ENCODE peak calls at places on chromosomes 1 and 21, in ten cellular contexts. U is CD8-positive, alpha-beta T cell; C is brain microvascular endothelial cell; Z is GM12865; V is Peyer's patch; P is cardiac fibroblast; F is heart right ventricle; B is hepatocyte; Y is heart left ventricle; E is ascending aorta. M is an unnamed sample.

GRCh38 chr1:40232444-40232843 is 15.3 kb upstream of the TMCO2 start:
- DNase-seq in B (no peak), V (peak; percentile 56), Y (no peak), P (no peak), Z (peak; percentile 98), E (no peak), U (peak; percentile 25), C (no peak), F (no peak), M (no peak)

GRCh38 chr1:12173631-12174121 is 6.9 kb downstream of the TNFRSF1B start:
- DNase-seq in V (peak; percentile 93), E (peak; percentile 80), Y (peak; percentile 67), P (no peak), F (no peak), U (peak; percentile 79), C (no peak), B (no peak), Z (peak; percentile 43), M (no peak)

GRCh38 chr21:42981862-42982261 is 7.5 kb downstream of the PKNOX1 start:
- DNase-seq in Z (no peak), P (no peak), B (no peak), Y (no peak), E (no peak), V (no peak), C (no peak), U (no peak), F (no peak), M (no peak)

GRCh38 chr1:41900611-41901444 is 17.9 kb downstream of the HIVEP3 start:
- DNase-seq in C (no peak), U (no peak), P (peak; percentile 65), E (no peak), B (peak; percentile 64), F (no peak), Z (no peak), V (no peak), Y (no peak), M (peak; percentile 76)

GRCh38 chr1:119516680-119517079 is 9.7 kb downstream of the HSD3B1 start:
- DNase-seq in E (no peak), F (no peak), Z (peak; percentile 5), C (no peak), V (no peak), B (no peak), U (no peak), P (no peak), Y (no peak), M (no peak)

GRCh38 chr1:165871311-165872067 is 44.1 kb downstream of the UCK2 start:
- DNase-seq in U (peak; percentile 37), P (peak; percentile 74), F (peak; percentile 27), Z (peak; percentile 86), B (peak; percentile 23), E (no peak), C (peak; percentile 52), Y (peak; percentile 65), V (peak; percentile 41), M (peak; percentile 84)

GRCh38 chr1:61887076-61887867 is 145.0 kb downstream of the PATJ start:
- DNase-seq in V (no peak), B (no peak), F (no peak), Y (no peak), E (no peak), P (peak; percentile 19), U (no peak), C (no peak), Z (no peak), M (no peak)

GRCh38 chr1:32568929-32569328 is 29.7 kb downstream of the ZBTB8A start:
- DNase-seq in Z (no peak), Y (no peak), C (no peak), E (no peak), F (no peak), P (no peak), V (no peak), U (no peak), B (no peak), M (no peak)

GRCh38 chr1:14143777-14144176 is 443.8 kb downstream of the PRDM2 start:
- DNase-seq in U (no peak), Z (no peak), P (no peak), C (no peak), Y (no peak), V (no peak), B (no peak), F (no peak), E (no peak), M (no peak)

GRCh38 chr1:36516372-36517018 is 33.8 kb upstream of the CSF3R start:
- DNase-seq in C (peak; percentile 26), P (peak; percentile 58), V (peak; percentile 31), E (no peak), F (no peak), B (peak; percentile 82), U (no peak), Z (peak; percentile 64), Y (peak; percentile 60), M (peak; percentile 61)

DNA sequence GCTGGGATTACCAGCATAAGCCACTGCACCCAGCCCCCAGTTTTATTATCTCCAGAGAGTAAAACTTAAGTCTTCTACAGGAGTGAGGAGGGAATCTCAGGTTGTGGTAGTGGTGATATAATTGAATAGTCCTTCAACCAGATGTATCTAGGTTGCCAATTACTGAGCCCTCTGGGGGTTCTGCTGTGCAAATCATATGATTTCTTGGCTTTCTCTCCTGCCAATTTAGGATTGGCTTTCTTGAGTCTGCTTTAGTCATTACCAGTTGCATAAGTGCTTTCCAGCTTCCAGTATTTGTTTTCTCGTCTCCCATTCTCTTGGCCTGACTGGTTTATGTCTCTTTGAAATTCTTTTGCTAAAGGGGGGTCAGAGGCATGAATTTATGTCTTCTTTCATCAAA is 11.1 kb downstream of the CPT2 start:
- DNase-seq in Y (no peak), F (no peak), E (no peak), U (no peak), Z (no peak), P (peak; percentile 72), C (no peak), V (no peak), B (no peak), M (no peak)
- TF ChIP-seq CTCF in Y (no peak), F (no peak), E (no peak), U (no peak), Z (no peak), P (no peak), C (no peak), V (no peak), B (no peak), M (no peak)

GRCh38 chr1:54489627-54490240 is 58.3 kb upstream of the ACOT11 start:
- DNase-seq in Z (no peak), E (no peak), B (peak; percentile 4), Y (no peak), F (no peak), C (no peak), U (no peak), P (no peak), V (no peak), M (no peak)
- H3K4me3 ChIP-seq in Z (no peak overlapping the region), E (peak overlapping the region; percentile 81), B (no peak overlapping the region), Y (no peak overlapping the region), F (peak overlapping the region; percentile 68), C (no peak overlapping the region), U (peak overlapping the region; percentile 90), P (no peak overlapping the region), V (peak overlapping the region; percentile 56), M (no peak overlapping the region)

GRCh38 chr1:154288694-154289093 is 16.3 kb downstream of the HAX1 start:
- DNase-seq in V (no peak), C (no peak), Y (no peak), E (no peak), Z (no peak), P (no peak), F (no peak), B (no peak), U (no peak), M (no peak)
- TF ChIP-seq CTCF in V (no peak), C (no peak), Y (no peak), E (no peak), Z (no peak), P (no peak), F (no peak), B (no peak), U (no peak), M (no peak)

GRCh38 chr1:200929530-200930278 is 35.0 kb downstream of the INAVA start:
- DNase-seq in U (no peak), E (no peak), F (no peak), B (no peak), Z (no peak), V (no peak), P (no peak), Y (no peak), C (no peak), M (no peak)

GRCh38 chr1:200925821-200926220 is 31.1 kb downstream of the INAVA start:
- DNase-seq in B (no peak), U (no peak), F (no peak), Z (no peak), Y (no peak), V (no peak), E (no peak), C (peak; percentile 45), P (peak; percentile 43), M (no peak)

GRCh38 chr1:200934676-200935245 is 40.1 kb downstream of the INAVA start:
- DNase-seq in P (no peak), V (no peak), F (no peak), Z (no peak), E (no peak), U (no peak), C (no peak), B (no peak), Y (no peak), M (no peak)

GRCh38 chr1:200931776-200932175 is 37.1 kb downstream of the INAVA start:
- DNase-seq in F (no peak), U (no peak), C (no peak), E (no peak), B (no peak), Z (no peak), P (no peak), Y (no peak), V (no peak), M (no peak)
- H3K4me3 ChIP-seq in F (no peak overlapping the region), U (no peak overlapping the region), C (no peak overlapping the region), E (no peak overlapping the region), B (no peak overlapping the region), Z (no peak overlapping the region), P (no peak overlapping the region), Y (no peak overlapping the region), V (no peak overlapping the region), M (no peak overlapping the region)

GRCh38 chr1:162361349-162361748 is 15.3 kb downstream of the SPATA46 start:
- DNase-seq in P (no peak), U (no peak), E (no peak), C (no peak), F (no peak), V (no peak), Y (no peak), Z (no peak), B (no peak), M (no peak)

GRCh38 chr1:162358928-162359327 is 17.7 kb downstream of the SPATA46 start:
- DNase-seq in Y (no peak), U (no peak), B (no peak), Z (no peak), V (no peak), C (no peak), P (no peak), E (no peak), F (no peak), M (no peak)

GRCh38 chr1:162360874-162361260 is 15.8 kb downstream of the SPATA46 start:
- DNase-seq in P (peak; percentile 21), V (no peak), Y (no peak), Z (no peak), C (no peak), F (no peak), U (no peak), E (no peak), B (no peak), M (no peak)

GRCh38 chr1:162359523-162360236 is 17.0 kb downstream of the SPATA46 start:
- DNase-seq in B (no peak), C (no peak), P (no peak), V (no peak), U (no peak), Y (no peak), F (no peak), Z (peak; percentile 20), E (no peak), M (no peak)

GRCh38 chr1:162360237-162360873 is 16.3 kb downstream of the SPATA46 start:
- DNase-seq in U (no peak), F (no peak), P (no peak), Z (no peak), B (no peak), C (no peak), E (no peak), Y (no peak), V (no peak), M (no peak)
- TF ChIP-seq CTCF in U (no peak), F (no peak), P (no peak), Z (no peak), B (no peak), C (no peak), E (no peak), Y (no peak), V (no peak), M (no peak)

M was measured in fibroblast of villous mesenchyme.